ENCODE peak calls at places on chromosomes 5 and 9, in eight cellular contexts. D is breast epithelium, A is neural progenitor cell, S is IMR-90, M is right lobe of liver, V is cardiac muscle cell, W is PC-9, X is right atrium auricular region. O is an unnamed sample.
A peak's percentile ranks its signal among the peaks of the same experiment; 100 is the strongest.

GRCh38 chr5:145244788-145245187 is 590.4 kb downstream of the PRELID2 start:
- DNase-seq in A (no peak), S (peak; percentile 66), X (no peak), M (no peak), W (no peak), V (no peak), D (no peak), O (no peak)

GRCh38 chr5:91049800-91050199 is 333.3 kb downstream of the ARRDC3 start:
- DNase-seq in A (no peak), S (peak; percentile 34), M (no peak), V (no peak), X (no peak), D (no peak), W (no peak), O (no peak)

GRCh38 chr9:82148849-82149544 is 160.4 kb downstream of the SPATA31D1 start:
- DNase-seq in D (no peak), S (peak; percentile 89), M (no peak), V (peak; percentile 31), X (no peak), A (no peak), W (no peak), O (no peak)

GRCh38 chr5:138468133-138468965 is 3.1 kb downstream of the EGR1 start:
- DNase-seq in A (no peak), S (peak; percentile 54), M (no peak), W (peak; percentile 33), D (no peak), V (no peak), X (peak; percentile 68), O (no peak)

GRCh38 chr9:117314021-117314420 is 100.8 kb downstream of the ASTN2 start:
- DNase-seq in A (no peak), W (no peak), M (no peak), D (no peak), V (no peak), X (no peak), S (no peak), O (no peak)

GRCh38 chr5:56900858-56901578 is 8.4 kb upstream of the SETD9 start:
- DNase-seq in A (peak; percentile 59), W (no peak), V (peak; percentile 48), M (no peak), S (peak; percentile 38), D (no peak), X (no peak), O (no peak)

GRCh38 chr5:60463179-60463868 is 236.6 kb downstream of the DEPDC1B start:
- DNase-seq in V (no peak), S (no peak), D (no peak), W (no peak), X (no peak), M (no peak), A (no peak), O (no peak)

GRCh38 chr5:1110930-1111726 is 735 bp downstream of the SLC12A7 start:
- DNase-seq in X (no peak), W (no peak), M (no peak), A (peak; percentile 74), V (peak; percentile 55), D (no peak), S (no peak), O (peak; percentile 71)

GRCh38 chr5:132473019-132473531 is 17.5 kb downstream of the IRF1 start:
- DNase-seq in D (no peak), W (no peak), X (no peak), A (no peak), M (no peak), V (no peak), S (no peak), O (peak; percentile 89)

GRCh38 chr5:178467261-178468195 is 122.7 kb downstream of the COL23A1 start:
- DNase-seq in V (no peak), W (no peak), X (no peak), S (peak; percentile 32), M (no peak), A (no peak), D (peak; percentile 19), O (no peak)

GRCh38 chr5:134917070-134917831 is 12.3 kb downstream of the PCBD2 start:
- DNase-seq in V (no peak), W (no peak), D (no peak), S (no peak), M (no peak), A (peak; percentile 54), X (no peak), O (no peak)

GRCh38 chr5:151661096-151661495 is 25.6 kb downstream of the SPARC start:
- DNase-seq in S (no peak), A (no peak), W (no peak), M (no peak), D (no peak), X (no peak), V (no peak), O (no peak)

GRCh38 chr5:43571237-43571636 is 14.4 kb upstream of the PAIP1 start:
- DNase-seq in D (no peak), V (no peak), W (no peak), X (no peak), M (no peak), A (no peak), S (no peak), O (no peak)

DNA sequence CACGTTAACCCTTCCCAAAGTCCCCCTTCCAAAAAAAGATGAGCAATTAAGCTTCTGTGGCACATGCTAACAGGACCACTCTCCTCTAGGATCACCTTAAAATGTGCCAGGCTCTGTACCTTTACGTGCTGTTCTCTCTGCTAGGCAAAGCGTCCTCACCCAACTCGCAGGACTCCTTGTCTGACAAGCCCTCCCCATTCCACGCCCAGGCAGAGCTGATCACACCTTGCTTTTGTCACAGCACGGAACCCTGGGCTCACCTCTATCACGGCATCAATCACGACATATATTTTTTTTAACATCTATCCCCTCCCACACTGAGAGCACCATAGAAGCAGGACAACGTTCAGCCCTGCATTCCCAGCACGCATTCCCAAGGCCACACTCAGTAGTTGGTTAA is 47.1 kb downstream of the CDK5RAP2 start:
- DNase-seq in S (no peak), A (no peak), D (no peak), V (no peak), M (no peak), X (no peak), W (no peak), O (no peak)
- H3K4me3 ChIP-seq in S (no peak overlapping the region), A (no peak overlapping the region), D (no peak overlapping the region), V (no peak overlapping the region), M (no peak overlapping the region), X (no peak overlapping the region), W (no peak overlapping the region), O (no peak overlapping the region)

DNA sequence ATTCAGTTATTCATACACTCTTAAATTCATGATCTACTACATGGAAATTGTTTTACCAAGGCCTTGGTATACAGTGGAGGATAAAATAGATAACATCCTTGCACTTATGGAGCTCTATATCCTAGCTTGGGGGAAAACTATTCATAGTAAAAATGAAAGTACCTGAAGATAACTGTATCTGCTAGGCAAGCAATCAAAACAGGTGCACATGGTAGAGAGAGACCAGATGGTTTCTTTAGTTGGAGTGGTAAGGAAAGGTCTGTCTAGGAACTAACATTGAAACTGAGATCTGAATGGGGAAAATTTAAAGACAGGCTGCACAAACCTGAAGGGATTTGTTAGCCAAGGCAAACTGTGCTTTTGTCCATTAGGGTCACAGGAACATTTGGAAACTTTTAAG is 11.1 kb upstream of the SLCO4C1 start:
- DNase-seq in M (no peak), D (no peak), A (no peak), S (no peak), V (no peak), X (no peak), W (no peak), O (no peak)
- TF ChIP-seq CTCF in M (no peak), D (no peak), A (no peak), S (no peak), V (no peak), X (no peak), W (no peak), O (no peak)

DNA sequence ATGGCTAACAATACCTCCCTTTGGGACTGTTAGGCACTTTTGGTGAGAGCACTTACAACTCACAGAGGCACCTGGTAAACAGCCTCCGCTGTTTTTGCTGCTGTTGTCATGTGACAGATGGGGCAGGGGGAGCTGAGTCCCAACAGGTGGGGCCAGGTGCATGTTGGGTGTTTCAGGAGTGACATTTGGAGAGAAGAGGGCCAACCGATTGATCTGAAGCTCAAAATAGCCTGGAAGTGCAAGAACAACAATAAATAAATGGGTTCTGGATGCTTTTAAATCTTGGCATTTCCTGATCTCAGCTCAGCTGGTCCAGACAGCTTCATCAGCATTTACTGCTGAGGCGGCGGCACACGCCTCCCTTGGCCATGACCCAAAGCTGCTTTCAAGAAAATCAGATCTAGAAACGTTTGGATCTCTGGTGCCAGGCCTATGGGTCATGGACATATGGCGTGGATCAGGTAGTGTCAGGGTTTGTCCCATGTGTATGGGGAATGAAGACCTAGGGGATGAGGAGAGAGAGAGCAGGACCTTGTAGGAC is 70.5 kb downstream of the PPARGC1B start:
- DNase-seq in V (no peak), S (no peak), X (no peak), W (no peak), M (no peak), A (no peak), D (no peak), O (no peak)
- H3K4me1 ChIP-seq in V (peaks cover 53% of the 10 kb centered on the region), S (peaks cover 9% of the 10 kb centered on the region), X (peaks cover 93% of the 10 kb centered on the region), W (peaks cover 16% of the 10 kb centered on the region), M (no peaks in the 10 kb centered on the region), A (peaks cover 18% of the 10 kb centered on the region), D (no peaks in the 10 kb centered on the region), O (peaks cover 60% of the 10 kb centered on the region)

GRCh38 chr9:104869801-104870200 is 58.2 kb downstream of the ABCA1 start:
- DNase-seq in V (no peak), W (no peak), M (no peak), X (no peak), S (peak; percentile 26), D (no peak), A (no peak), O (no peak)
- H3K4me3 ChIP-seq in V (no peak overlapping the region), W (no peak overlapping the region), M (no peak overlapping the region), X (no peak overlapping the region), S (no peak overlapping the region), D (no peak overlapping the region), A (no peak overlapping the region), O (no peak overlapping the region)

DNA sequence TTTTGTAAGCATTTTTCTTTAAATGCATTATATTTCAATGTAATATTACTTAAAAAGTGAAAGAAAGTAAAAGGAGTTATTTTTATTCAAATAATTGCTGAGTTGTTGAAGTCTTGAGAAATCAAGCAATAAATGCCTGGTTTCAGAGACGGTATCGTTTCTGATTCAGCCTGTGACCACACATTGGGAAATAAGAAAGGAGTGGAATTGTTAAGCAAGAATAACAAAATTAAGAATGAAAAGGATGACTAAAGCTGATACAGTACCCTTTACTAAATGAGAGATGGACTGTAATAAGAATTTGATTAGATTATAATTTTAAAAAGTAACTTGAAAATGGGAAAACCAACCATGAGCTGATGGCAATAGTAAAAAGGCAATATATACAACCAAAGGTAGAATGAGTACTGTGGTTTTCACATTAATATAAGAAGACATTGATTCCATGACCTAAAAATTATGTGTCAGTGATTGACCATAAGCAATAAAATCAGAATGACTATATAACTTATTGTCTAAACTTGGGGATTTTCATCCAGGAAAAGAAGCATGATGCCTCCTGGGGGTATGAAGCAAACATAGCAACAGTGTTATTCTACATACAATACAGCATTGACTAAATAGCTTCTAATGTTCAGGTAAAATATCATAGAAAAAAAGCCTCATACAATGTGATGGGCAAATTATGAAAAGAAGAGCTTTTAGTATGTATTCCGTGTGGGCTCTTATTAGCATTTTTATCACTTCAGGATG is 101.9 kb upstream of the PRDM9 start:
- DNase-seq in V (no peak), D (no peak), W (no peak), M (no peak), A (no peak), S (no peak), X (no peak), O (no peak)
- TF ChIP-seq CTCF in V (no peak), D (no peak), W (no peak), M (no peak), A (no peak), S (no peak), X (no peak), O (no peak)

GRCh38 chr9:121281614-121282291 is 13.8 kb downstream of the GSN start:
- DNase-seq in V (peak; percentile 50), W (peak; percentile 96), D (peak; percentile 98), A (no peak), S (peak; percentile 65), X (peak; percentile 89), M (peak; percentile 63), O (peak; percentile 95)
- H3K4me1 ChIP-seq in V (peaks cover 36% of the 10 kb centered on the region), W (peaks cover 83% of the 10 kb centered on the region), D (peaks cover 60% of the 10 kb centered on the region), A (peaks cover 28% of the 10 kb centered on the region), S (peaks cover 54% of the 10 kb centered on the region), X (peaks cover 97% of the 10 kb centered on the region), M (no peaks in the 10 kb centered on the region), O (peaks cover 71% of the 10 kb centered on the region)